ENCODE peak calls at places on chromosomes 13 and 19, in five cellular contexts. One of them, this sample, is unnamed.

GRCh38 chr19:38006361-38007045 is 99.5 kb downstream of the SIPA1L3 start:
- DNase-seq in T-cell: no peak
- DNase-seq in hypothalamus: no peak
- DNase-seq in CMK: no peak
- DNase-seq in activated T-helper 1 cell treated with anti-CD3 and anti-CD28 coated beads, Interleukin-2, amount 50 U/mL, for 16 hours: no peak
- DNase-seq in this sample: no peak

GRCh38 chr13:71829542-71829941 is 37.5 kb downstream of the DACH1 start:
- DNase-seq in T-cell: no peak
- DNase-seq in CMK: no peak
- DNase-seq in activated T-helper 1 cell treated with anti-CD3 and anti-CD28 coated beads, Interleukin-2, amount 50 U/mL, for 16 hours: no peak
- DNase-seq in hypothalamus: no peak
- DNase-seq in this sample: no peak

GRCh38 chr19:12047868-12048267 is 4.9 kb downstream of the ZNF878 start:
- DNase-seq in CMK: no peak
- DNase-seq in hypothalamus: no peak
- DNase-seq in T-cell: no peak
- DNase-seq in activated T-helper 1 cell treated with anti-CD3 and anti-CD28 coated beads, Interleukin-2, amount 50 U/mL, for 16 hours: no peak
- DNase-seq in this sample: no peak

GRCh38 chr13:114039471-114040141 is 65.7 kb upstream of the C13orf46 start:
- DNase-seq in activated T-helper 1 cell treated with anti-CD3 and anti-CD28 coated beads, Interleukin-2, amount 50 U/mL, for 16 hours: no peak
- DNase-seq in T-cell: no peak
- DNase-seq in CMK: no peak
- DNase-seq in hypothalamus: no peak
- DNase-seq in this sample: no peak

GRCh38 chr13:44212633-44213387 is 160.8 kb upstream of the SERP2 start:
- DNase-seq in CMK: no peak
- DNase-seq in T-cell: no peak
- DNase-seq in activated T-helper 1 cell treated with anti-CD3 and anti-CD28 coated beads, Interleukin-2, amount 50 U/mL, for 16 hours: no peak
- DNase-seq in hypothalamus: no peak
- DNase-seq in this sample: no peak

GRCh38 chr19:7074705-7075282 is 5.3 kb downstream of the ZNF557 start:
- DNase-seq in activated T-helper 1 cell treated with anti-CD3 and anti-CD28 coated beads, Interleukin-2, amount 50 U/mL, for 16 hours: no peak
- DNase-seq in hypothalamus: no peak
- DNase-seq in CMK: no peak
- DNase-seq in T-cell: no peak
- DNase-seq in this sample: no peak

GRCh38 chr19:4052993-4053422 is 13.7 kb downstream of the ZBTB7A start:
- DNase-seq in T-cell: no peak
- DNase-seq in CMK: no peak
- DNase-seq in hypothalamus: no peak
- DNase-seq in activated T-helper 1 cell treated with anti-CD3 and anti-CD28 coated beads, Interleukin-2, amount 50 U/mL, for 16 hours: no peak
- DNase-seq in this sample: no peak

GRCh38 chr13:80235559-80236296 is 105.2 kb downstream of the SPRY2 start:
- DNase-seq in activated T-helper 1 cell treated with anti-CD3 and anti-CD28 coated beads, Interleukin-2, amount 50 U/mL, for 16 hours: no peak
- DNase-seq in T-cell: no peak
- DNase-seq in hypothalamus: no peak
- DNase-seq in CMK: no peak
- DNase-seq in this sample: no peak

GRCh38 chr19:33752945-33753344 is 43.7 kb upstream of the KCTD15 start:
- DNase-seq in hypothalamus: no peak
- DNase-seq in activated T-helper 1 cell treated with anti-CD3 and anti-CD28 coated beads, Interleukin-2, amount 50 U/mL, for 16 hours: no peak
- DNase-seq in T-cell: no peak
- DNase-seq in CMK: no peak
- DNase-seq in this sample: no peak

GRCh38 chr13:58935689-58936088 is 1228.0 kb downstream of the DIAPH3 start:
- DNase-seq in T-cell: no peak
- DNase-seq in CMK: no peak
- DNase-seq in activated T-helper 1 cell treated with anti-CD3 and anti-CD28 coated beads, Interleukin-2, amount 50 U/mL, for 16 hours: no peak
- DNase-seq in hypothalamus: no peak
- DNase-seq in this sample: no peak

GRCh38 chr19:5170329-5170745 is 170.3 kb downstream of the PTPRS start:
- DNase-seq in hypothalamus: no peak
- DNase-seq in CMK: no peak
- DNase-seq in T-cell: peak
- DNase-seq in activated T-helper 1 cell treated with anti-CD3 and anti-CD28 coated beads, Interleukin-2, amount 50 U/mL, for 16 hours: peak
- DNase-seq in this sample: peak

GRCh38 chr19:5090780-5091575 is 122.1 kb downstream of the KDM4B start:
- DNase-seq in activated T-helper 1 cell treated with anti-CD3 and anti-CD28 coated beads, Interleukin-2, amount 50 U/mL, for 16 hours: no peak
- DNase-seq in CMK: peak
- DNase-seq in T-cell: no peak
- DNase-seq in hypothalamus: no peak
- DNase-seq in this sample: no peak

GRCh38 chr13:83819156-83819555 is 63.1 kb downstream of the SLITRK1 start:
- DNase-seq in T-cell: no peak
- DNase-seq in CMK: no peak
- DNase-seq in activated T-helper 1 cell treated with anti-CD3 and anti-CD28 coated beads, Interleukin-2, amount 50 U/mL, for 16 hours: no peak
- DNase-seq in hypothalamus: no peak
- DNase-seq in this sample: no peak

GRCh38 chr13:94967183-94968039 is 255.1 kb upstream of the SOX21 start:
- DNase-seq in hypothalamus: peak
- DNase-seq in T-cell: no peak
- DNase-seq in activated T-helper 1 cell treated with anti-CD3 and anti-CD28 coated beads, Interleukin-2, amount 50 U/mL, for 16 hours: no peak
- DNase-seq in CMK: no peak
- DNase-seq in this sample: peak

GRCh38 chr19:52739576-52739975 is 4.7 kb upstream of the ZNF611 start:
- DNase-seq in CMK: no peak
- DNase-seq in hypothalamus: no peak
- DNase-seq in T-cell: no peak
- DNase-seq in activated T-helper 1 cell treated with anti-CD3 and anti-CD28 coated beads, Interleukin-2, amount 50 U/mL, for 16 hours: no peak
- DNase-seq in this sample: no peak

GRCh38 chr13:38563739-38564138 is 123.1 kb upstream of the FREM2 start:
- DNase-seq in hypothalamus: no peak
- DNase-seq in CMK: no peak
- DNase-seq in activated T-helper 1 cell treated with anti-CD3 and anti-CD28 coated beads, Interleukin-2, amount 50 U/mL, for 16 hours: no peak
- DNase-seq in T-cell: no peak
- DNase-seq in this sample: no peak

GRCh38 chr13:39616087-39616694 is 13.2 kb upstream of the LHFPL6 start:
- DNase-seq in hypothalamus: no peak
- DNase-seq in T-cell: peak
- DNase-seq in activated T-helper 1 cell treated with anti-CD3 and anti-CD28 coated beads, Interleukin-2, amount 50 U/mL, for 16 hours: no peak
- DNase-seq in CMK: no peak
- DNase-seq in this sample: peak

GRCh38 chr13:92260363-92260762 is 861.9 kb downstream of the GPC5 start:
- DNase-seq in activated T-helper 1 cell treated with anti-CD3 and anti-CD28 coated beads, Interleukin-2, amount 50 U/mL, for 16 hours: no peak
- DNase-seq in CMK: peak
- DNase-seq in hypothalamus: no peak
- DNase-seq in T-cell: no peak
- DNase-seq in this sample: no peak

This sample was measured in neural crest cell.